ENCODE peak calls at places on chromosome 5, in six cellular contexts. J is sigmoid colon, X is GM12892, M is testis, V is stomach, Z is IMR-90. K is an unnamed sample.

GRCh38 chr5:103587185-103587748 is 24.7 kb upstream of the NUDT12 start:
- DNase-seq in Z (peak; percentile 17), M (no peak), V (no peak), X (no peak), J (no peak), K (peak; percentile 6)

GRCh38 chr5:151002250-151002649 is 18.1 kb upstream of the GPX3 start:
- DNase-seq in V (no peak), J (no peak), Z (peak; percentile 41), M (no peak), X (no peak), K (peak; percentile 26)

GRCh38 chr5:173029499-173029921 is 26.6 kb upstream of the CREBRF start:
- DNase-seq in M (peak; percentile 44), X (no peak), V (no peak), J (peak; percentile 17), Z (no peak), K (peak; percentile 59)

GRCh38 chr5:171577940-171578856 is 158.8 kb downstream of the FGF18 start:
- DNase-seq in V (no peak), J (peak; percentile 78), X (no peak), Z (no peak), M (peak; percentile 63), K (no peak)

GRCh38 chr5:94793113-94793815 is 174.8 kb downstream of the SLF1 start:
- DNase-seq in M (no peak), X (peak; percentile 21), J (no peak), V (no peak), Z (peak; percentile 92), K (no peak)

GRCh38 chr5:131419877-131420276 is 156.0 kb downstream of the CDC42SE2 start:
- DNase-seq in M (no peak), Z (no peak), J (no peak), V (no peak), X (no peak), K (no peak)

GRCh38 chr5:125214080-125214479 is 467.6 kb upstream of the ZNF608 start:
- DNase-seq in J (no peak), V (no peak), X (no peak), M (no peak), Z (no peak), K (no peak)

GRCh38 chr5:126477681-126478117 is 54.5 kb downstream of the GRAMD2B start:
- DNase-seq in M (no peak), X (no peak), J (no peak), Z (no peak), V (no peak), K (no peak)

GRCh38 chr5:14873093-14873492 is 1.5 kb upstream of the ANKH start:
- DNase-seq in J (no peak), X (no peak), M (no peak), V (no peak), Z (no peak), K (peak; percentile 33)

GRCh38 chr5:67299317-67299716 is 102.7 kb upstream of the CD180 start:
- DNase-seq in Z (peak; percentile 13), V (no peak), J (no peak), X (no peak), M (no peak), K (no peak)

GRCh38 chr5:57441557-57441956 is 41.1 kb downstream of the ACTBL2 start:
- DNase-seq in Z (peak; percentile 99), V (no peak), M (no peak), X (no peak), J (no peak), K (no peak)

GRCh38 chr5:150791536-150791935 is 13.0 kb downstream of the SMIM3 start:
- DNase-seq in V (no peak), X (no peak), M (no peak), J (no peak), Z (peak; percentile 52), K (no peak)

GRCh38 chr5:38382898-38383297 is 124.5 kb downstream of the EGFLAM start:
- DNase-seq in Z (peak; percentile 68), J (peak; percentile 71), X (peak; percentile 19), V (peak; percentile 72), M (peak; percentile 72), K (peak; percentile 38)

GRCh38 chr5:56145511-56145910 is 87.6 kb downstream of the ANKRD55 start:
- DNase-seq in V (no peak), M (no peak), Z (no peak), J (no peak), X (no peak), K (no peak)

GRCh38 chr5:14735944-14736343 is 71.4 kb downstream of the OTULIN start:
- DNase-seq in Z (no peak), M (no peak), J (no peak), V (no peak), X (no peak), K (no peak)

GRCh38 chr5:15835514-15835913 is 335.5 kb downstream of the FBXL7 start:
- DNase-seq in X (no peak), M (no peak), Z (peak; percentile 38), V (no peak), J (no peak), K (no peak)

GRCh38 chr5:132481243-132482211 is 9.0 kb downstream of the IRF1 start:
- DNase-seq in J (peak; percentile 32), M (no peak), X (no peak), Z (no peak), V (no peak), K (no peak)
- TF ChIP-seq POLR2A in J (no peak), M (no peak), X (peak; percentile 56), Z (peak; percentile 21), V (no peak), K (no peak)

GRCh38 chr5:179266291-179267070 is 78.8 kb downstream of the ADAMTS2 start:
- DNase-seq in J (peak; percentile 66), Z (no peak), M (peak; percentile 79), V (peak; percentile 20), X (no peak), K (no peak)

GRCh38 chr5:179267071-179267670 is 78.1 kb downstream of the ADAMTS2 start:
- DNase-seq in Z (no peak), V (peak; percentile 20), X (no peak), J (peak; percentile 68), M (peak; percentile 80), K (no peak)

GRCh38 chr5:179264641-179265528 is 80.4 kb downstream of the ADAMTS2 start:
- DNase-seq in X (no peak), Z (no peak), V (peak; percentile 24), J (no peak), M (peak; percentile 14), K (no peak)

GRCh38 chr5:179264053-179264540 is 81.2 kb downstream of the ADAMTS2 start:
- DNase-seq in Z (no peak), M (peak; percentile 10), V (peak; percentile 14), X (no peak), J (peak; percentile 56), K (no peak)

DNA sequence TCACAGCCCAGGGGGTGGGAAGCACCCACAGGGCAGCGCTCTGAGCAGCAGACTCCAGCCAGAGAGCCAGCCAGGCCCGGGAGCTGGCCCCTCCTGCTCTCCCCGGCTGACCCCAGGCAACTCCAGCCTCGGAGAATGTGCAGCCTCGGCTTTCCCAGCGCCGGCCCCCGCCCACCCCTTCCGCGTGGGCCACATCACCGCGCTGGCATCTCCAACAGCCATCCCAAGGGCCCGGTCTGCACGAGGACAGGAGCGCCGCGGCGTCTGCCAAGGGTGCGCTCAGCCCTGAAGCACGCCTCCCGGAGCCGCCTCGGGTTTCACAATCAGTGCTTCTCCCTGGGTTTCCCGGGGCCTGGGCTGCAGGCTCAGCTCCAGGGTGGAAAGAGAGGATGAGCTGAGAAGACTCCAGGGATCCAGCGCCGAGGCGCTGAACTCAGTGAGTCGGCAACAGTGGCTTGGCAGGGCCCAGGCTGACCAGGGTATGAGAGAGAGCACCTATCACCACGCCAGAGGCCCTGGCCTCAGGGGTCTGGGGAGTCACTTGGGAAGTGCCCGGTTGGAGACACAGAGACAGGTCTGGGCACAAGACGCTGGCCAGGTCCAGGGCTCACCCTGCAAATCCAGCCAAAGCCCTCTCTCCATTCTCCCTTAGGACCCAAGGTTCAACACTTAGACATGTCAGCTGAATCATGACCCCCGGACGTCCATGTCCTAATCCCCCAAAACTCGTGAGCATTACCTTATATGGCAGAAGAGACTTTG is 79.6 kb downstream of the ADAMTS2 start:
- DNase-seq in V (peak; percentile 62), M (peak; percentile 92), X (no peak), Z (peak; percentile 99), J (peak; percentile 99), K (no peak)
- TF ChIP-seq POLR2A in V (no peak), M (no peak), X (no peak), Z (peak; percentile 83), J (peak; percentile 20), K (no peak)

DNA sequence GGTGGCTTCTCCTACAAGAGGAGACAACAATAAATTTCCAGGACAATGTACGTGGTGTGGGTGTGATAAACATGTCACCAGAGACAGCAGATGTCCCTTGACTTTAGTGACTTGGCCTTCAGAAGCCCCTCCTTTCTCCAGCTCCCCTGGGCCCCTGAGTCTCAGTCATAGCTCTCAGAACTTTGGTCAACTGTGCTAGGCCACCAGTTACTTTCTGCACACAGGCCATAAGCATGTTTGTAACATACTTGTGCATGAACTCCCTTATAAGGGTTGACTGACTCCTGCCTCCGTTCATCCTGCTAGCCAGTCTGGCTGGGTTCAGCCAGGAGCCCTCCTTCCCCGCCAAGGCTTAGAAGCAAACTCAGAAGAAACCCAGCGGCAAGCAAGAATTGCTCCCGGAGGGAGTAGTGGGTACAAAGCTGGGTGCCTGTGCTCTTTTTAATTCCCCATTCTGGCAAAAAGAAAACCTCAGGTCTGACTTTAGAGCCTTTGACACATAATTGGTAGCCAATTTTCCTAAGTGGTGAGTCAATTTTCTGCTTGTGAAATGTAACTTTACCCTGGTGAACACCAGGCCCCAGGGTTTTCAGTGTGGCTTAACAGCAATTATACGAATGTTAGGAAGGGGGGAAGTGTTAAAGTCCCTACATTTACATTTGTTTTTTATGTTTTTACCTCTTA is 49.2 kb downstream of the EBF1 start:
- DNase-seq in Z (peak; percentile 32), V (no peak), M (no peak), J (no peak), X (no peak), K (no peak)
- TF ChIP-seq POLR2A in Z (no peak), V (no peak), M (no peak), J (no peak), X (peak; percentile 56), K (no peak)

GRCh38 chr5:4879075-4879474 is 261.1 kb upstream of the ADAMTS16 start:
- DNase-seq in J (no peak), M (no peak), Z (no peak), X (no peak), V (no peak), K (no peak)

GRCh38 chr5:4882186-4882585 is 257.9 kb upstream of the ADAMTS16 start:
- DNase-seq in J (peak; percentile 74), M (no peak), Z (no peak), X (no peak), V (no peak), K (no peak)

GRCh38 chr5:4880304-4880741 is 259.8 kb upstream of the ADAMTS16 start:
- DNase-seq in M (no peak), Z (no peak), J (no peak), X (no peak), V (no peak), K (no peak)

GRCh38 chr5:4883388-4883787 is 256.7 kb upstream of the ADAMTS16 start:
- DNase-seq in M (no peak), X (no peak), V (no peak), J (peak; percentile 73), Z (no peak), K (no peak)

DNA sequence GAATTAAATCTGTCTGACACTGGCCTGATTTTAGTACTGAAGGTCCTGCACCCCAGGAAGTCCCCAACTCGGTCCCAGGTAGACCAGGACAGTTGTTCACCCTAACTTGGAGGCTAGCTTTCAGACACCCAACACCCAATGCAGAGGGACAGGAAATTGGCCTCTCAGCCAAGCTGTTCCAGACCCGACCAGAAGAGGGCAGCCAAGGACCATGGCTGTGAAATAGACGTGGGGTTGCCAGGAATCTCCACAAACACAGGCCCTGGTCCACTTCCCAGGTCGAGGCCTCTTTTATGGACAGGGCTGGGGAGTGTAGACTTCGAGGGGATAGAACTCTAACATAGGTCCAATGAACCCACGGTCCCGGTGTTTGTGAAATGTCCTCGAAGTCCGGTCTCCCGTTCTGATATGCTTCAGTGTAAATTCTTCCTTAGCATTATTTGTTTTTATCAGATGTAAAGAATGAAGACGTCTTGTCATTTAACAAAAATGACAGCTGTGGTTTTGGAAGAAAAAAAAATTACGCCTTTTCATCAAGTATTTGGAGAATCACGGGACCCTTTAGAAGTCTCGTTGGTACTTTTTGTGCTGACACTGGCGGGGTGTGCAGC is 260.3 kb upstream of the ADAMTS16 start:
- DNase-seq in V (peak; percentile 81), X (peak; percentile 49), J (peak; percentile 92), M (peak; percentile 91), Z (peak; percentile 47), K (peak; percentile 73)
- TF ChIP-seq POLR2A in V (no peak), X (no peak), J (no peak), M (no peak), Z (no peak), K (no peak)

K was measured in erythroblast.